ENCODE peak calls at places on chromosomes 16 and 17, in four cellular contexts. One of them, this sample, is unnamed.

GRCh38 chr17:8734876-8735275 is 9.8 kb downstream of the CCDC42 start:
- DNase-seq in NT2/D1: no peak
- DNase-seq in PC-9: no peak
- DNase-seq in cardiac fibroblast: no peak
- DNase-seq in this sample: no peak

GRCh38 chr16:88628512-88628974 is 9.8 kb upstream of the IL17C start:
- DNase-seq in NT2/D1: peak; percentile 63
- DNase-seq in PC-9: no peak
- DNase-seq in cardiac fibroblast: peak; percentile 31
- DNase-seq in this sample: no peak

GRCh38 chr16:89841275-89841674 is 13.0 kb downstream of the SPIRE2 start:
- DNase-seq in NT2/D1: no peak
- DNase-seq in PC-9: no peak
- DNase-seq in cardiac fibroblast: no peak
- DNase-seq in this sample: peak; percentile 61

GRCh38 chr17:34163681-34164080 is 91.4 kb upstream of the CCL2 start:
- DNase-seq in NT2/D1: no peak
- DNase-seq in PC-9: no peak
- DNase-seq in cardiac fibroblast: peak; percentile 33
- DNase-seq in this sample: peak; percentile 10

GRCh38 chr17:78040561-78041400 is 82.3 kb downstream of the TNRC6C start:
- DNase-seq in NT2/D1: no peak
- DNase-seq in PC-9: no peak
- DNase-seq in cardiac fibroblast: peak; percentile 61
- DNase-seq in this sample: peak; percentile 28

GRCh38 chr16:81564368-81565060 is 119.9 kb downstream of the CMIP start:
- DNase-seq in NT2/D1: no peak
- DNase-seq in PC-9: no peak
- DNase-seq in cardiac fibroblast: no peak
- DNase-seq in this sample: no peak

GRCh38 chr17:31327534-31328526 is 6.4 kb upstream of the EVI2A start:
- DNase-seq in NT2/D1: no peak
- DNase-seq in PC-9: no peak
- DNase-seq in cardiac fibroblast: peak; percentile 90
- DNase-seq in this sample: no peak

GRCh38 chr16:88352261-88353200 is 30.2 kb upstream of the ZNF469 start:
- DNase-seq in NT2/D1: no peak
- DNase-seq in PC-9: peak; percentile 65
- DNase-seq in cardiac fibroblast: peak; percentile 14
- DNase-seq in this sample: no peak

GRCh38 chr17:46964315-46965265 is 14.5 kb downstream of the RPRML start:
- DNase-seq in NT2/D1: no peak
- DNase-seq in PC-9: no peak
- DNase-seq in cardiac fibroblast: no peak
- DNase-seq in this sample: no peak

GRCh38 chr17:81222906-81223757 is at the start of gene CEP131:
- DNase-seq in NT2/D1: peak; percentile 95
- DNase-seq in PC-9: peak; percentile 100
- DNase-seq in cardiac fibroblast: peak; percentile 99
- DNase-seq in this sample: peak; percentile 99
- H3K4me3 ChIP-seq in NT2/D1: peak within 1 kb of the TSS; percentile 82
- H3K4me3 ChIP-seq in PC-9: peak within 1 kb of the TSS; percentile 81
- H3K4me3 ChIP-seq in cardiac fibroblast: peak within 1 kb of the TSS; percentile 84
- H3K4me3 ChIP-seq in this sample: peak within 1 kb of the TSS; percentile 95

GRCh38 chr16:75111514-75112280 is 4.9 kb downstream of the LDHD start:
- DNase-seq in NT2/D1: no peak
- DNase-seq in PC-9: no peak
- DNase-seq in cardiac fibroblast: no peak
- DNase-seq in this sample: no peak
- H3K4me3 ChIP-seq in NT2/D1: no peak overlapping the region
- H3K4me3 ChIP-seq in PC-9: no peak overlapping the region
- H3K4me3 ChIP-seq in cardiac fibroblast: no peak overlapping the region
- H3K4me3 ChIP-seq in this sample: no peak overlapping the region

GRCh38 chr16:8955828-8956227 is 7.9 kb downstream of the USP7 start:
- DNase-seq in NT2/D1: no peak
- DNase-seq in PC-9: no peak
- DNase-seq in cardiac fibroblast: no peak
- DNase-seq in this sample: no peak

GRCh38 chr16:8958344-8958808 is 5.3 kb downstream of the USP7 start:
- DNase-seq in NT2/D1: no peak
- DNase-seq in PC-9: no peak
- DNase-seq in cardiac fibroblast: peak; percentile 65
- DNase-seq in this sample: peak; percentile 56

GRCh38 chr16:8957061-8957392 is 6.7 kb downstream of the USP7 start:
- DNase-seq in NT2/D1: no peak
- DNase-seq in PC-9: no peak
- DNase-seq in cardiac fibroblast: no peak
- DNase-seq in this sample: no peak

GRCh38 chr16:8956265-8957060 is 7.2 kb downstream of the USP7 start:
- DNase-seq in NT2/D1: no peak
- DNase-seq in PC-9: no peak
- DNase-seq in cardiac fibroblast: no peak
- DNase-seq in this sample: no peak

GRCh38 chr16:8957509-8958157 is 6.1 kb downstream of the USP7 start:
- DNase-seq in NT2/D1: no peak
- DNase-seq in PC-9: no peak
- DNase-seq in cardiac fibroblast: no peak
- DNase-seq in this sample: no peak
- H3K4me3 ChIP-seq in NT2/D1: no peak overlapping the region
- H3K4me3 ChIP-seq in PC-9: no peak overlapping the region
- H3K4me3 ChIP-seq in cardiac fibroblast: no peak overlapping the region
- H3K4me3 ChIP-seq in this sample: peak overlapping the region; percentile 50

GRCh38 chr16:22161999-22162657 is at the start of gene SDR42E2:
- DNase-seq in NT2/D1: no peak
- DNase-seq in PC-9: peak; percentile 41
- DNase-seq in cardiac fibroblast: no peak
- DNase-seq in this sample: no peak
- H3K4me3 ChIP-seq in NT2/D1: peak within 1 kb of the TSS; percentile 48
- H3K4me3 ChIP-seq in PC-9: no peak within 1 kb of the TSS
- H3K4me3 ChIP-seq in cardiac fibroblast: no peak within 1 kb of the TSS
- H3K4me3 ChIP-seq in this sample: no peak within 1 kb of the TSS